ENCODE peak calls at places on chromosomes 4 and X, in nine cellular contexts. Y is KG1, R is endodermal cell, A is Kasumi-1, D is sigmoid colon, K is C1 segment of cervical spinal cord, F is activated gamma-delta T cell, M is nephron progenitor cell, G is left lung. B is an unnamed sample.

GRCh38 chrX:84760560-84760959 is 243.1 kb upstream of the APOOL start:
- DNase-seq in Y (no peak), R (no peak), A (no peak), D (no peak), K (no peak), F (no peak), M (no peak), G (no peak), B (no peak)

GRCh38 chrX:12930150-12930549 is 23.7 kb downstream of the TLR8 start:
- DNase-seq in Y (no peak), R (no peak), A (no peak), D (no peak), K (no peak), F (no peak), M (no peak), G (no peak), B (no peak)

GRCh38 chr4:109302366-109303140 is at the start of gene COL25A1:
- DNase-seq in Y (no peak), R (peak), A (no peak), D (peak), K (no peak), F (peak), M (peak), G (peak), B (peak)

GRCh38 chr4:182729527-182729926 is 187.7 kb downstream of the DCTD start:
- DNase-seq in Y (no peak), R (no peak), A (no peak), D (no peak), K (no peak), F (no peak), M (no peak), G (no peak), B (no peak)

GRCh38 chr4:159070742-159071141 is 32.1 kb upstream of the RAPGEF2 start:
- DNase-seq in Y (no peak), R (no peak), A (no peak), D (no peak), K (peak), F (no peak), M (no peak), G (no peak), B (no peak)

GRCh38 chr4:98625920-98626319 is 32.5 kb downstream of the TSPAN5 start:
- DNase-seq in Y (no peak), R (no peak), A (no peak), D (no peak), K (no peak), F (no peak), M (no peak), G (no peak), B (no peak)

GRCh38 chr4:165461176-165461835 is 82.5 kb downstream of the CPE start:
- DNase-seq in Y (no peak), R (no peak), A (no peak), D (no peak), K (no peak), F (no peak), M (no peak), G (no peak), B (no peak)

GRCh38 chrX:129981752-129982299 is 609 bp upstream of the BCORL1 start:
- DNase-seq in Y (no peak), R (no peak), A (no peak), D (no peak), K (no peak), F (no peak), M (no peak), G (no peak), B (no peak)

GRCh38 chrX:9651737-9652136 is 113.9 kb downstream of the GPR143 start:
- DNase-seq in Y (no peak), R (no peak), A (no peak), D (no peak), K (no peak), F (no peak), M (no peak), G (no peak), B (no peak)

GRCh38 chr4:156132196-156132595 is 178.5 kb upstream of the CTSO start:
- DNase-seq in Y (no peak), R (no peak), A (no peak), D (no peak), K (no peak), F (no peak), M (no peak), G (no peak), B (no peak)

GRCh38 chrX:11786862-11787261 is 28.8 kb downstream of the MSL3 start:
- DNase-seq in Y (no peak), R (no peak), A (no peak), D (no peak), K (no peak), F (no peak), M (no peak), G (no peak), B (no peak)

GRCh38 chrX:41475166-41475565 is 28.0 kb downstream of the NYX start:
- DNase-seq in Y (no peak), R (peak), A (no peak), D (no peak), K (no peak), F (no peak), M (no peak), G (no peak), B (no peak)

GRCh38 chrX:31057691-31058090 is 14.2 kb downstream of the FTHL17 start:
- DNase-seq in Y (no peak), R (no peak), A (no peak), D (no peak), K (no peak), F (no peak), M (no peak), G (no peak), B (no peak)

GRCh38 chrX:134971926-134972325 is 18.9 kb upstream of the SMIM10 start:
- DNase-seq in Y (no peak), R (no peak), A (no peak), D (no peak), K (no peak), F (no peak), M (no peak), G (no peak), B (no peak)

GRCh38 chr4:100836929-100837328 is 319.1 kb upstream of the EMCN start:
- DNase-seq in Y (no peak), R (no peak), A (no peak), D (no peak), K (no peak), F (no peak), M (no peak), G (no peak), B (no peak)

GRCh38 chr4:94430416-94430815 is 21.3 kb upstream of the PDLIM5 start:
- DNase-seq in Y (no peak), R (no peak), A (no peak), D (no peak), K (no peak), F (no peak), M (no peak), G (no peak), B (no peak)

GRCh38 chr4:16858275-16858752 is 40.1 kb downstream of the LDB2 start:
- DNase-seq in Y (no peak), R (no peak), A (no peak), D (no peak), K (no peak), F (no peak), M (no peak), G (no peak), B (no peak)

GRCh38 chr4:83230928-83231327 is 53.7 kb downstream of the COQ2 start:
- DNase-seq in Y (no peak), R (no peak), A (no peak), D (no peak), K (no peak), F (no peak), M (no peak), G (no peak), B (no peak)

GRCh38 chr4:88792268-88792781 is 94.7 kb upstream of the NAP1L5 start:
- DNase-seq in Y (no peak), R (no peak), A (no peak), D (no peak), K (no peak), F (no peak), M (no peak), G (no peak), B (no peak)

GRCh38 chr4:20368926-20369325 is 117.2 kb downstream of the SLIT2 start:
- DNase-seq in Y (no peak), R (no peak), A (no peak), D (no peak), K (no peak), F (no peak), M (no peak), G (no peak), B (no peak)

GRCh38 chrX:65493431-65493830 is 41.2 kb downstream of the LAS1L start:
- DNase-seq in Y (no peak), R (no peak), A (no peak), D (no peak), K (no peak), F (no peak), M (no peak), G (no peak), B (no peak)

GRCh38 chrX:137565921-137566745 is at the start of gene ZIC3:
- DNase-seq in Y (no peak), R (peak), A (no peak), D (peak), K (peak), F (no peak), M (peak), G (peak), B (peak)

GRCh38 chr4:29075366-29075765 is 1644.8 kb upstream of the PCDH7 start:
- DNase-seq in Y (no peak), R (no peak), A (no peak), D (no peak), K (no peak), F (no peak), M (no peak), G (no peak), B (no peak)

GRCh38 chr4:20456416-20456815 is 204.7 kb downstream of the SLIT2 start:
- DNase-seq in Y (no peak), R (no peak), A (no peak), D (no peak), K (no peak), F (no peak), M (no peak), G (no peak), B (no peak)

GRCh38 chrX:41720125-41720780 is 3.7 kb upstream of the GPR82 start:
- DNase-seq in Y (no peak), R (peak), A (peak), D (no peak), K (no peak), F (no peak), M (no peak), G (no peak), B (no peak)

GRCh38 chr4:1711055-1711905 is 839 bp downstream of the SLBP start:
- DNase-seq in Y (no peak), R (peak), A (peak), D (peak), K (no peak), F (no peak), M (no peak), G (no peak), B (peak)

GRCh38 chrX:30308263-30309138 is 689 bp downstream of the NR0B1 start:
- DNase-seq in Y (no peak), R (peak), A (no peak), D (no peak), K (no peak), F (peak), M (peak), G (peak), B (peak)

GRCh38 chr4:3248811-3249661 is at the start of gene MSANTD1:
- DNase-seq in Y (no peak), R (no peak), A (no peak), D (no peak), K (no peak), F (no peak), M (peak), G (peak), B (no peak)

GRCh38 chr4:148740701-148741100 is 298.5 kb upstream of the NR3C2 start:
- DNase-seq in Y (no peak), R (no peak), A (no peak), D (no peak), K (no peak), F (no peak), M (no peak), G (peak), B (no peak)

GRCh38 chr4:114318309-114318708 is 280.3 kb upstream of the UGT8 start:
- DNase-seq in Y (no peak), R (no peak), A (no peak), D (no peak), K (no peak), F (no peak), M (no peak), G (no peak), B (no peak)

GRCh38 chr4:31741321-31741720 is 1021.2 kb downstream of the PCDH7 start:
- DNase-seq in Y (no peak), R (no peak), A (no peak), D (no peak), K (no peak), F (no peak), M (no peak), G (no peak), B (no peak)

GRCh38 chrX:27444093-27444908 is 18.8 kb downstream of the PPP4R3C start:
- DNase-seq in Y (no peak), R (no peak), A (no peak), D (no peak), K (no peak), F (no peak), M (no peak), G (no peak), B (no peak)

GRCh38 chr4:28151314-28151713 is 1290.7 kb downstream of the STIM2 start:
- DNase-seq in Y (no peak), R (no peak), A (no peak), D (no peak), K (no peak), F (no peak), M (no peak), G (no peak), B (no peak)

GRCh38 chr4:42119916-42120315 is 32.5 kb downstream of the BEND4 start:
- DNase-seq in Y (no peak), R (no peak), A (no peak), D (no peak), K (no peak), F (no peak), M (no peak), G (no peak), B (no peak)

GRCh38 chr4:122456228-122457106 is at the start of gene IL2:
- DNase-seq in Y (no peak), R (no peak), A (no peak), D (no peak), K (no peak), F (no peak), M (no peak), G (no peak), B (no peak)

GRCh38 chr4:176262243-176262642 is 6.8 kb downstream of the ASB5 start:
- DNase-seq in Y (no peak), R (no peak), A (no peak), D (no peak), K (no peak), F (no peak), M (no peak), G (no peak), B (no peak)

GRCh38 chr4:8343967-8344331 is 74.4 kb downstream of the HTRA3 start:
- DNase-seq in Y (no peak), R (no peak), A (no peak), D (no peak), K (no peak), F (no peak), M (no peak), G (no peak), B (no peak)

GRCh38 chr4:22389240-22389871 is 126.5 kb downstream of the ADGRA3 start:
- DNase-seq in Y (no peak), R (peak), A (peak), D (no peak), K (no peak), F (no peak), M (peak), G (no peak), B (no peak)

B was measured in aorta.